ENCODE peak calls at places on chromosomes 2 and 18, in five cellular contexts. W, U, T, D and O are unnamed samples.

GRCh38 chr2:226357816-226358215 is 441.8 kb downstream of the IRS1 start:
- DNase-seq in W (no peak), D (no peak), U (no peak), T (no peak), O (no peak)

GRCh38 chr18:12767580-12768155 is 64.8 kb downstream of the PSMG2 start:
- DNase-seq in U (no peak), W (no peak), D (no peak), T (no peak), O (no peak)

GRCh38 chr2:64124168-64124567 is 20.1 kb downstream of the PELI1 start:
- DNase-seq in D (no peak), U (no peak), T (no peak), W (no peak), O (no peak)

GRCh38 chr2:190179754-190180312 is 117.3 kb upstream of the MSTN start:
- DNase-seq in W (no peak), U (no peak), D (no peak), T (peak; percentile 22), O (no peak)

GRCh38 chr2:119491776-119492525 is 32.3 kb downstream of the SCTR start:
- DNase-seq in U (peak; percentile 18), T (peak; percentile 95), W (peak; percentile 51), D (peak; percentile 87), O (peak; percentile 44)

GRCh38 chr2:190677255-190677654 is 28.4 kb downstream of the NAB1 start:
- DNase-seq in D (no peak), U (no peak), T (no peak), W (no peak), O (no peak)

GRCh38 chr2:83068706-83069105 is 1390.4 kb downstream of the SUCLG1 start:
- DNase-seq in U (no peak), D (peak; percentile 19), T (peak; percentile 30), W (no peak), O (no peak)

GRCh38 chr2:31282634-31283033 is 48.7 kb downstream of the EHD3 start:
- DNase-seq in T (peak; percentile 34), W (no peak), U (no peak), D (no peak), O (no peak)

GRCh38 chr18:12397793-12398192 is 9.9 kb upstream of the PRELID3A start:
- DNase-seq in T (no peak), U (no peak), D (no peak), W (no peak), O (no peak)

GRCh38 chr18:44744206-44745180 is 63.8 kb downstream of the SETBP1 start:
- DNase-seq in W (peak; percentile 74), U (no peak), T (no peak), D (no peak), O (no peak)

GRCh38 chr18:26736301-26736700 is 129.2 kb downstream of the AQP4 start:
- DNase-seq in T (no peak), D (no peak), U (no peak), W (no peak), O (no peak)

GRCh38 chr18:2653467-2653866 is 2.1 kb upstream of the SMCHD1 start:
- DNase-seq in D (no peak), W (no peak), U (peak; percentile 23), T (no peak), O (no peak)

GRCh38 chr2:112640800-112641675 is 4.7 kb upstream of the SLC20A1 start:
- DNase-seq in U (no peak), W (no peak), D (peak; percentile 82), T (peak; percentile 46), O (peak; percentile 80)

GRCh38 chr2:199356412-199356811 is 101.3 kb downstream of the SATB2 start:
- DNase-seq in W (no peak), D (no peak), T (no peak), U (no peak), O (no peak)

GRCh38 chr2:66434679-66435548 is at the start of gene MEIS1:
- DNase-seq in U (peak; percentile 96), W (peak; percentile 85), T (peak; percentile 98), D (peak; percentile 95), O (peak; percentile 100)

GRCh38 chr2:162138310-162138709 is 13.7 kb downstream of the GCG start:
- DNase-seq in U (no peak), T (no peak), D (no peak), W (no peak), O (no peak)

GRCh38 chr2:96092896-96093295 is 23.5 kb downstream of the ADRA2B start:
- DNase-seq in D (no peak), U (no peak), T (no peak), W (no peak), O (no peak)

GRCh38 chr2:196170202-196170680 is 1.1 kb downstream of the STK17B start:
- DNase-seq in W (no peak), T (peak; percentile 67), D (peak; percentile 45), U (peak; percentile 53), O (peak; percentile 81)

GRCh38 chr18:71471963-71472725 is 1072.0 kb downstream of the CBLN2 start:
- DNase-seq in W (peak; percentile 5), U (no peak), T (no peak), D (no peak), O (no peak)

GRCh38 chr2:71950256-71951066 is 197.2 kb downstream of the CYP26B1 start:
- DNase-seq in D (peak; percentile 5), W (peak; percentile 22), T (no peak), U (no peak), O (no peak)

GRCh38 chr2:240963376-240964220 is 34.8 kb upstream of the SNED1 start:
- DNase-seq in D (no peak), T (no peak), U (no peak), W (peak; percentile 69), O (no peak)